ENCODE peak calls at places on chromosomes 2 and 18, in ten cellular contexts. V is retina; T is stimulated activated CD4-positive, alpha-beta T cell treated with anti-CD3 and anti-CD28 coated beads, Interleukin-2, amount 100 ng/mL, for 48 hours; D is endothelial cell; X is activated naive CD4-positive, alpha-beta T cell; A is fibroblast of lung; G is NCI-H510A; E is LNCaP clone FGC; Q is cardiac muscle cell; I is foreskin keratinocyte. C is an unnamed sample.

GRCh38 chr2:127581050-127581345 is 45.5 kb downstream of the MYO7B start:
- DNase-seq in V (no peak), T (no peak), D (no peak), X (no peak), A (no peak), G (no peak), E (no peak), Q (no peak), I (no peak), C (no peak)

GRCh38 chr2:171172980-171173542 is 12.4 kb upstream of the TLK1 start:
- DNase-seq in V (no peak), T (no peak), D (no peak), X (no peak), A (peak; percentile 37), G (no peak), E (no peak), Q (no peak), I (peak; percentile 19), C (no peak)

GRCh38 chr2:118098307-118098706 is 10.0 kb downstream of the INSIG2 start:
- DNase-seq in V (no peak), T (no peak), D (no peak), X (no peak), A (no peak), G (no peak), E (no peak), Q (no peak), I (no peak), C (no peak)

GRCh38 chr2:146468578-146468977 is 1376.3 kb upstream of the ACVR2A start:
- DNase-seq in V (no peak), T (no peak), D (no peak), X (no peak), A (no peak), G (no peak), E (no peak), Q (no peak), I (no peak), C (no peak)

GRCh38 chr18:6211174-6211504 is 203.6 kb downstream of the L3MBTL4 start:
- DNase-seq in V (no peak), T (no peak), D (no peak), X (no peak), A (no peak), G (no peak), E (no peak), Q (no peak), I (no peak), C (no peak)

GRCh38 chr2:136645458-136645857 is 119.9 kb upstream of the THSD7B start:
- DNase-seq in V (no peak), T (no peak), D (no peak), X (no peak), A (no peak), G (no peak), E (no peak), Q (no peak), I (no peak), C (no peak)

GRCh38 chr2:190781604-190782198 is 98.9 kb upstream of the GLS start:
- DNase-seq in V (peak; percentile 42), T (peak; percentile 60), D (peak; percentile 61), X (peak; percentile 2), A (peak; percentile 79), G (peak; percentile 15), E (no peak), Q (peak; percentile 65), I (no peak), C (peak; percentile 44)

GRCh38 chr18:76801567-76802505 is 20.5 kb upstream of the ZNF236 start:
- DNase-seq in V (peak; percentile 84), T (peak; percentile 45), D (peak; percentile 69), X (peak; percentile 7), A (peak; percentile 40), G (peak; percentile 40), E (no peak), Q (peak; percentile 65), I (no peak), C (peak; percentile 30)

GRCh38 chr2:23493849-23494248 is 108.9 kb downstream of the KLHL29 start:
- DNase-seq in V (no peak), T (no peak), D (no peak), X (no peak), A (no peak), G (no peak), E (no peak), Q (no peak), I (no peak), C (no peak)

C was measured in CD8-positive, alpha-beta memory T cell.